ENCODE peak calls at places on chromosomes 16 and 17, in ten cellular contexts. R is fibroblast of lung, A is AG04450, V is left lung, Y is RWPE1, N is cardiac muscle cell, K is mucosa of descending colon, X is heart left ventricle, B is ovary, J is fibroblast of mammary gland. I is an unnamed sample.

GRCh38 chr16:74561626-74562025 is 45.3 kb downstream of the GLG1 start:
- DNase-seq in Y (no peak), B (no peak), X (no peak), K (no peak), A (no peak), N (no peak), R (no peak), J (peak), V (no peak), I (no peak)

GRCh38 chr17:82050761-82051641 is 610 bp downstream of the RFNG start:
- DNase-seq in K (peak), X (peak), N (no peak), Y (no peak), B (no peak), V (peak), A (no peak), R (no peak), J (no peak), I (peak)

GRCh38 chr16:23280483-23280967 is 21.6 kb upstream of the SCNN1B start:
- DNase-seq in N (no peak), R (no peak), X (no peak), A (no peak), K (no peak), J (no peak), Y (peak), B (no peak), V (no peak), I (no peak)

GRCh38 chr17:42571435-42572225 is 4.7 kb downstream of the MLX start:
- DNase-seq in R (no peak), X (no peak), J (no peak), N (no peak), A (no peak), K (no peak), Y (no peak), V (no peak), B (no peak), I (no peak)

GRCh38 chr16:73483934-73484712 is 436.2 kb upstream of the ZFHX3 start:
- DNase-seq in K (no peak), X (no peak), N (no peak), B (no peak), A (no peak), Y (no peak), J (no peak), V (no peak), R (no peak), I (no peak)

GRCh38 chr17:39150795-39151679 is at the start of gene PLXDC1:
- DNase-seq in Y (no peak), J (no peak), B (no peak), A (no peak), V (peak), K (no peak), X (no peak), R (no peak), N (no peak), I (peak)

GRCh38 chr16:21603920-21604319 is 4.5 kb downstream of the METTL9 start:
- DNase-seq in K (no peak), V (no peak), R (peak), A (no peak), J (peak), N (no peak), X (no peak), Y (no peak), B (no peak), I (no peak)

GRCh38 chr17:78677303-78678219 is 100.4 kb upstream of the DNAH17 start:
- DNase-seq in B (no peak), N (no peak), V (no peak), A (no peak), Y (no peak), J (no peak), R (no peak), K (no peak), X (no peak), I (no peak)

GRCh38 chr17:45963889-45964288 is 35.2 kb upstream of the STH start:
- DNase-seq in J (no peak), N (no peak), R (no peak), X (no peak), K (no peak), V (no peak), A (no peak), B (no peak), Y (no peak), I (no peak)

GRCh38 chr16:87922250-87922871 is 14.0 kb downstream of the CA5A start:
- DNase-seq in X (peak), A (no peak), K (no peak), N (no peak), Y (no peak), J (no peak), B (peak), V (no peak), R (no peak), I (no peak)

GRCh38 chr17:78736526-78737079 is 45.5 kb downstream of the CYTH1 start:
- DNase-seq in X (peak), Y (peak), J (peak), B (no peak), A (no peak), V (peak), K (peak), N (no peak), R (no peak), I (no peak)

GRCh38 chr16:73232555-73233422 is 184.9 kb upstream of the ZFHX3 start:
- DNase-seq in B (peak), N (peak), X (peak), A (peak), R (peak), Y (no peak), J (peak), V (no peak), K (no peak), I (no peak)

GRCh38 chr16:20598832-20599469 is 22.8 kb upstream of the ACSM2B start:
- DNase-seq in B (no peak), N (no peak), K (no peak), A (no peak), R (no peak), J (no peak), Y (no peak), X (no peak), V (no peak), I (no peak)

GRCh38 chr17:10105513-10106001 is 92.8 kb downstream of the GAS7 start:
- DNase-seq in B (no peak), A (no peak), J (peak), N (peak), K (no peak), V (no peak), R (peak), X (peak), Y (peak), I (no peak)

GRCh38 chr17:42508426-42509164 is 27.4 kb upstream of the NAGLU start:
- DNase-seq in J (no peak), X (no peak), Y (no peak), N (peak), V (no peak), K (no peak), A (no peak), R (no peak), B (no peak), I (no peak)

GRCh38 chr16:73572135-73572534 is 524.2 kb upstream of the ZFHX3 start:
- DNase-seq in A (no peak), Y (no peak), X (peak), K (no peak), J (no peak), B (no peak), N (no peak), V (no peak), R (no peak), I (no peak)

GRCh38 chr16:56245197-56245596 is 53.9 kb downstream of the GNAO1 start:
- DNase-seq in R (no peak), J (no peak), A (no peak), X (no peak), B (no peak), V (no peak), N (no peak), K (no peak), Y (peak), I (no peak)

GRCh38 chr17:59330314-59330942 is 1.0 kb upstream of the YPEL2 start:
- DNase-seq in X (peak), Y (no peak), J (peak), K (peak), R (no peak), V (no peak), N (no peak), A (no peak), B (peak), I (no peak)

DNA sequence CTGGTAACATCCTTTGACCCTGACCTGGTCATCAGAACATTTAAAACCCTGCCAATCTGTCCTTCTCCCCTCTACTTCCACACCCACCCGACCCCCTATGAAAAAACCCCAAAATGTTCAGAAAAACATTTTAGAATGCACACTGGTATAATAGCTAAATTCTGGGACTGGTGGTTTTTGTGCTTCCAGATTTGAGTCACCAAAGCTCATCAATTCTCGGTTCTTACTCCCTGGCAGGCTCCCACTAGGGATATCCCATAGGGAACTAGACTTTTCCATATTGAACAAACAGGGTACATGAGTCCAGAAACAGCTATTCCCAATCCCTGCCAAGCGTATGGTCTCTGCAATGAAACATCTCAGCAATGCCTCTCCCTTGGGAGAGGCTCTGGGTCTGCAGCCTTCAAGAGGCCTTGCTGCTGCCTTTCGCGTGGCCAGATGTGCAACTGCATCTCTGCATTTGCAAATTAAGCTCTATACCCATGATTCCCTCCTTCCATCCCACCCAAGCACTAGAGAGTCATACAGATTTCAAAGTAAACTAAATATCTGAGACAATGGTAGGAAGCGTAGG is 67.7 kb downstream of the SMG6 start:
- DNase-seq in J (peak), Y (no peak), X (peak), V (no peak), A (no peak), N (peak), K (no peak), B (no peak), R (peak), I (no peak)
- TF ChIP-seq CTCF in J (peak), Y (no peak), X (no peak), V (no peak), A (no peak), N (no peak), K (no peak), B (no peak), R (no peak), I (no peak)

GRCh38 chr16:69565611-69566436 is at the start of gene NFAT5:
- DNase-seq in R (peak), N (peak), A (peak), K (peak), B (peak), Y (peak), V (peak), J (peak), X (peak), I (peak)
- TF ChIP-seq CTCF in R (no peak), N (no peak), A (no peak), K (no peak), B (no peak), Y (no peak), V (no peak), J (no peak), X (no peak), I (no peak)

GRCh38 chr17:37737081-37737480 is 7.8 kb downstream of the HNF1B start:
- DNase-seq in J (peak), B (no peak), K (no peak), R (peak), V (no peak), X (no peak), A (no peak), N (no peak), Y (no peak), I (no peak)
- TF ChIP-seq CTCF in J (peak), B (no peak), K (no peak), R (no peak), V (no peak), X (no peak), A (peak), N (no peak), Y (no peak), I (no peak)

GRCh38 chr17:49695698-49696232 is 12.0 kb downstream of the SLC35B1 start:
- DNase-seq in V (no peak), X (no peak), J (no peak), A (no peak), Y (no peak), B (no peak), K (no peak), N (no peak), R (no peak), I (no peak)
- TF ChIP-seq CTCF in V (no peak), X (peak), J (no peak), A (no peak), Y (peak), B (no peak), K (no peak), N (no peak), R (no peak), I (no peak)

DNA sequence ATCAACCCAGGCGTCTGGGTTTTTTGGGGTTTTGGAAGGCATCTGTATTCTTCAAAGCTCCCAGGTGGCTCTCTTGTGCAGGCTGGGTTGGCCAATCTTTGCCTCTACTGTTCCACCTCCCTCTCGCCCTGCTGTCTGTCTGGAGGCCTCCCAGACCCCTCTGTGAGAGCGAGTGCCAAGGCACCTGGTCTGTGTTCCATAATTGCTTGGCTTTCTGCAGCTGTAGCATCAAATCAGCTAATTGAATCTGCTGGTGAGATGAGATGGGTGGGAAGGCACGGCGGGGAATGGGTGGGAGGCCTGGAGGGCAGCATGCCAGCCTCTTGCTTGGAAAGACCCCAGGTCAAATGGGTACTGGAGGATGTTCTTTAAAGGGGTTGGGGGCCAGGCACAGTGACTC is 52.5 kb upstream of the CLEC19A start:
- DNase-seq in K (no peak), Y (no peak), X (no peak), B (no peak), R (no peak), V (no peak), J (no peak), A (no peak), N (no peak), I (no peak)
- TF ChIP-seq CTCF in K (no peak), Y (no peak), X (no peak), B (no peak), R (no peak), V (no peak), J (no peak), A (no peak), N (no peak), I (no peak)